ENCODE peak calls at places on chromosomes 3 and 15, in six cellular contexts. D is dorsolateral prefrontal cortex; Z is CD8-positive, alpha-beta memory T cell; J is WERI-Rb-1; E is effector memory CD8-positive, alpha-beta T cell; O is AG10803. F is an unnamed sample.

GRCh38 chr3:108629974-108630373 is 40.5 kb downstream of the DZIP3 start:
- DNase-seq in D (no peak), J (no peak), E (no peak), O (no peak), Z (no peak), F (no peak)

GRCh38 chr3:28173831-28174230 is 67.6 kb upstream of the CMC1 start:
- DNase-seq in D (no peak), O (no peak), E (no peak), J (no peak), Z (no peak), F (no peak)

GRCh38 chr15:82414536-82415191 is 15.0 kb upstream of the GOLGA6L9 start:
- DNase-seq in E (no peak), J (no peak), D (no peak), Z (no peak), O (peak; percentile 2), F (no peak)

GRCh38 chr3:14424711-14425573 is 22.5 kb downstream of the SLC6A6 start:
- DNase-seq in J (peak; percentile 69), Z (peak; percentile 60), E (peak; percentile 66), O (no peak), D (no peak), F (no peak)

GRCh38 chr3:60045686-60046085 is 995.9 kb upstream of the CFAP20DC start:
- DNase-seq in D (no peak), Z (no peak), E (no peak), J (no peak), O (no peak), F (no peak)

GRCh38 chr3:124530916-124531315 is 199.3 kb upstream of the UMPS start:
- DNase-seq in E (no peak), D (no peak), Z (no peak), J (no peak), O (no peak), F (peak; percentile 23)

GRCh38 chr3:45538641-45538986 is 55.9 kb upstream of the LIMD1 start:
- DNase-seq in D (no peak), O (no peak), Z (no peak), J (no peak), E (no peak), F (no peak)

GRCh38 chr3:178712247-178712646 is 176.0 kb downstream of the KCNMB2 start:
- DNase-seq in J (no peak), O (no peak), D (no peak), Z (no peak), E (no peak), F (no peak)

GRCh38 chr15:58566029-58566428 is 134.2 kb downstream of the LIPC start:
- DNase-seq in J (no peak), Z (no peak), E (no peak), D (no peak), O (no peak), F (no peak)

GRCh38 chr15:40256642-40257235 is 17.9 kb downstream of the PAK6 start:
- DNase-seq in E (peak; percentile 16), Z (peak; percentile 13), J (peak; percentile 83), D (no peak), O (no peak), F (peak; percentile 32)

GRCh38 chr3:50008931-50009330 is 69.0 kb downstream of the RBM6 start:
- DNase-seq in J (no peak), E (no peak), D (no peak), Z (no peak), O (peak; percentile 45), F (no peak)

GRCh38 chr15:78220713-78221112 is 13.7 kb downstream of the ACSBG1 start:
- DNase-seq in J (no peak), D (no peak), O (no peak), Z (no peak), E (no peak), F (no peak)

GRCh38 chr3:13492976-13493866 is 13.1 kb downstream of the HDAC11 start:
- DNase-seq in J (no peak), O (no peak), E (no peak), D (no peak), Z (no peak), F (no peak)

GRCh38 chr3:152331018-152331541 is 62.4 kb downstream of the MBNL1 start:
- DNase-seq in Z (no peak), D (no peak), E (no peak), O (peak; percentile 74), J (no peak), F (peak; percentile 59)

GRCh38 chr3:27080126-27080525 is 289.1 kb downstream of the NEK10 start:
- DNase-seq in Z (no peak), J (no peak), O (no peak), D (no peak), E (no peak), F (no peak)

GRCh38 chr15:27532358-27532757 is 561.4 kb downstream of the GABRG3 start:
- DNase-seq in D (no peak), O (no peak), Z (no peak), J (no peak), E (no peak), F (no peak)

GRCh38 chr15:64426845-64427465 is 33.4 kb upstream of the ZNF609 start:
- DNase-seq in E (no peak), J (peak; percentile 7), O (peak; percentile 61), Z (no peak), D (no peak), F (peak; percentile 20)

GRCh38 chr3:189270248-189270832 is 98.6 kb downstream of the TPRG1 start:
- DNase-seq in Z (no peak), J (peak; percentile 51), E (no peak), D (peak; percentile 62), O (peak; percentile 89), F (peak; percentile 38)

GRCh38 chr3:128498901-128499530 is 6.0 kb upstream of the GATA2 start:
- DNase-seq in O (no peak), Z (no peak), J (no peak), D (no peak), E (no peak), F (no peak)